ENCODE peak calls at places on chromosomes 13 and 19, in seven cellular contexts. E is fibroblast of lung; Q is tibial nerve; R is colonic mucosa; I is brain microvascular endothelial cell; Z is ascending aorta; B is CD8-positive, alpha-beta T cell. K is an unnamed sample.

GRCh38 chr19:5166262-5166661 is 174.3 kb downstream of the PTPRS start:
- DNase-seq in E (peak; percentile 76), R (no peak), Z (no peak), B (no peak), Q (no peak), I (peak; percentile 65), K (peak; percentile 65)

GRCh38 chr13:51280379-51280940 is 58.3 kb downstream of the FAM124A start:
- DNase-seq in R (no peak), I (no peak), Z (peak; percentile 51), B (no peak), E (no peak), Q (no peak), K (no peak)

GRCh38 chr13:51645154-51645650 is 60.9 kb downstream of the WDFY2 start:
- DNase-seq in Q (no peak), B (peak; percentile 37), E (peak; percentile 70), Z (peak; percentile 66), I (peak; percentile 87), R (no peak), K (peak; percentile 94)

GRCh38 chr19:56838930-56839664 is 1.4 kb downstream of the PEG3 start:
- DNase-seq in Q (peak; percentile 99), E (peak; percentile 22), I (peak; percentile 77), B (no peak), R (peak; percentile 72), Z (peak; percentile 98), K (peak; percentile 96)

GRCh38 chr13:77478645-77478997 is 56.9 kb upstream of the SCEL start:
- DNase-seq in Q (no peak), R (no peak), Z (no peak), B (no peak), E (no peak), I (no peak), K (no peak)

GRCh38 chr13:46057251-46058015 is 4.9 kb upstream of the ZC3H13 start:
- DNase-seq in I (peak; percentile 27), Z (no peak), E (no peak), B (no peak), R (no peak), Q (no peak), K (peak; percentile 10)

GRCh38 chr19:1582201-1582600 is 10.5 kb downstream of the MBD3 start:
- DNase-seq in Z (no peak), Q (no peak), R (no peak), E (no peak), I (no peak), B (no peak), K (no peak)

GRCh38 chr19:18768046-18768771 is 22.9 kb downstream of the COMP start:
- DNase-seq in Q (no peak), Z (no peak), R (no peak), B (no peak), I (no peak), E (no peak), K (no peak)

GRCh38 chr13:27425151-27425917 is 915 bp downstream of the GTF3A start:
- DNase-seq in R (peak; percentile 40), E (peak; percentile 29), Z (no peak), I (no peak), B (no peak), Q (no peak), K (no peak)

GRCh38 chr19:10960314-10961072 is at the start of gene SMARCA4:
- DNase-seq in E (peak; percentile 92), I (peak; percentile 91), Z (peak; percentile 98), B (peak; percentile 99), R (peak; percentile 97), Q (peak; percentile 92), K (peak; percentile 98)

GRCh38 chr19:38788478-38789243 is at the start of gene LGALS7B:
- DNase-seq in B (no peak), Q (no peak), I (no peak), Z (no peak), E (no peak), R (no peak), K (no peak)

GRCh38 chr19:10271543-10272086 is 695 bp downstream of the ICAM1 start:
- DNase-seq in I (no peak), B (peak; percentile 35), E (no peak), R (peak; percentile 45), Q (no peak), Z (no peak), K (peak; percentile 66)

GRCh38 chr19:54674021-54674617 is 11.3 kb downstream of the LILRB4 start:
- DNase-seq in Z (no peak), B (no peak), E (no peak), I (no peak), R (no peak), Q (no peak), K (peak; percentile 42)

GRCh38 chr19:55483681-55484361 is 1.2 kb upstream of the NAT14 start:
- DNase-seq in Q (no peak), R (no peak), E (no peak), I (no peak), Z (no peak), B (no peak), K (no peak)

GRCh38 chr19:40418040-40418439 is 4.9 kb upstream of the PRX start:
- DNase-seq in E (no peak), B (no peak), Q (no peak), R (no peak), I (no peak), Z (no peak), K (no peak)

GRCh38 chr13:79686441-79686840 is 205.5 kb downstream of the NDFIP2 start:
- DNase-seq in Z (no peak), R (no peak), I (no peak), Q (no peak), B (no peak), E (no peak), K (no peak)

GRCh38 chr13:37526710-37527446 is 71.7 kb downstream of the POSTN start:
- DNase-seq in E (peak; percentile 81), Q (no peak), R (no peak), Z (no peak), I (peak; percentile 49), B (no peak), K (peak; percentile 69)

DNA sequence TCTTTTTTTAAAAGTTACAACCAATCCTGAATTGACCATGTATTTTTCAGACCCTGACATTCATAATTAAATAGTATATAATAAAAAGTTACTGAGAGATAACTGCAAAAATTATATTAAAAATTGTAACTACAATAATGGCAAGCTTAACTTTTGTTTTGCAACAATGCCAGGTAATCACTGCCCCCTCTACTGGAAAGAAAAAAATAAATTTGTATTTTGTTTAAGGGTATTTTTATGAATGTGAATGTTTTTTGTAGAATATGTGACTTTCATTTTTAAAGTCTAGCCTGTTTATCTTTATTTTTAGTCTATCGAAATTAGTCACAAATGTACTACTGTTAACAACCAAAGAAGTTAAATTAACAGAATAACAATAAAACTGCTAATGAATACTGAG is 21.7 kb downstream of the MRPS31 start:
- DNase-seq in I (no peak), B (no peak), Q (no peak), R (no peak), E (no peak), Z (no peak), K (peak; percentile 4)
- TF ChIP-seq CTCF in I (peak; percentile 12), B (peak; percentile 55), Q (no peak), R (no peak), E (peak; percentile 21), Z (no peak), K (no peak)

GRCh38 chr19:43754562-43755255 is at the start of gene SMG9:
- DNase-seq in R (peak; percentile 98), B (peak; percentile 99), E (peak; percentile 94), I (peak; percentile 94), Q (peak; percentile 95), Z (peak; percentile 98), K (peak; percentile 99)
- TF ChIP-seq CTCF in R (no peak), B (no peak), E (no peak), I (no peak), Q (no peak), Z (no peak), K (no peak)

DNA sequence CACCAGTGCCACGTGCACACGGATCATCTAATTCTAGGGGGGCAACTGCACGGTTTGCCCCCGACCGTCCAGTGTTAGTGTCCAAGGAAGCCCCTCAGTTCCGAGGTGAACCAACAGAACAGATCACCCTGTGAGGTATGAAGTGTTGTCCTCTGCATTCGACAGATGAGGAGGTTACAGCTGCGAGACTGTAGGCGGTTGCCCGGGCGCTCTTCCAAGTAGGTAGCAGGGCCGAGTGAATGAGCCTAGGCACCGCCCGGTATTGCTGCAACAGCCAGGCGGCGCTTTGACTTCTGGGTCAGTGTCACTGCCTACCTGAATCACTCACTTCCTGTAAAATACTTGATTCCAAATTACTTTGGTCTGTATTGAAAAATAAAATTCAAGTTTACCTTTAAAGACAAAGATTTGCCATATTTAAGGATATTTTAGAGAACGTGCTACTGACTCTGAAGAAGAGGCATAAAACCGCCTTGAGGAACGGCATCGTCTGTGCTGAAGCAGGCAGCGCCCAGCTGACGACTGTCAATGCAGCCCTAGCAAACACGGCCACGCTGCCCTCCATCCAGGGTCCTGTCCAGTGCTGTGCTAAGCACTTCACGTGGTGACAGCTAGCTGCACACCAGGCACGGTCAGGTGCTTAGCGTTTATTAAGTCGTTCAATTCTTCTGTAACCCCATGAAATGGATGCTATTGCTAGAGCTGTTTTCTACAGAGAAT is 19.3 kb upstream of the RASA3 start:
- DNase-seq in E (peak; percentile 41), Z (no peak), B (peak; percentile 69), R (peak; percentile 93), Q (no peak), I (no peak), K (no peak)
- TF ChIP-seq CTCF in E (no peak), Z (no peak), B (no peak), R (no peak), Q (no peak), I (no peak), K (no peak)

GRCh38 chr19:7197760-7198696 is 96.2 kb downstream of the INSR start:
- DNase-seq in B (peak; percentile 89), E (peak; percentile 97), Q (peak; percentile 85), R (peak; percentile 88), I (peak; percentile 83), Z (peak; percentile 96), K (peak; percentile 97)
- TF ChIP-seq CTCF in B (no peak), E (peak; percentile 7), Q (peak; percentile 22), R (no peak), I (peak; percentile 5), Z (peak; percentile 12), K (no peak)

DNA sequence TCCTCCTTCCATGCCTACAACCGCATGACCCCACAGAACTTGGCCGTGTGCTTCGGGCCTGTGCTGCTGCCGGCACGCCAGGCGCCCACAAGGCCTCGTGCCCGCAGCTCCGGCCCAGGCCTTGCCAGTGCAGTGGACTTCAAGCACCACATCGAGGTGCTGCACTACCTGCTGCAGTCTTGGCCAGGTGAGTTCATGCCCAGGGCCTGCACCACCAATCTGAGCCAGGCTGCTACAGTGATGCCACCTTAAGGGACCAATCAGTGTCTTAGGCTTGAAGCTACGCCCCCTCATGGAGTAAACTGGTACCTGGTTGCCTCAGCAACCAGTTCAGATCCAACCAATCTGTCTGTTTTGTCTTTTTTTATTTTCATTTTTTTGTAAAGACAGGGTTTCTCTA is 5.2 kb downstream of the SYDE1 start:
- DNase-seq in B (no peak), I (no peak), R (no peak), E (no peak), Z (no peak), Q (no peak), K (no peak)
- TF ChIP-seq CTCF in B (no peak), I (no peak), R (no peak), E (no peak), Z (no peak), Q (no peak), K (no peak)

GRCh38 chr13:39811696-39812095 is 156.2 kb downstream of the COG6 start:
- DNase-seq in Q (no peak), E (no peak), Z (no peak), R (no peak), I (no peak), B (no peak), K (no peak)
- TF ChIP-seq CTCF in Q (no peak), E (no peak), Z (no peak), R (no peak), I (no peak), B (no peak), K (no peak)